ENCODE peak calls at places on chromosomes 1 and 21, in seven cellular contexts. M is fibroblast of the aortic adventitia; A is body of pancreas; G is left cardiac atrium; I is neural crest cell; N is activated CD8-positive, alpha-beta memory T cell treated with anti-CD3 and anti-CD28 coated beads, Interleukin-2, amount 50 U/mL, for 48 hours; S is lower lobe of right lung. L is an unnamed sample.

GRCh38 chr1:45345014-45345413 is 4.8 kb upstream of the MUTYH start:
- DNase-seq in G (no peak), A (no peak), M (no peak), N (no peak), S (no peak), I (no peak), L (no peak)

GRCh38 chr1:50531027-50531426 is 107.8 kb upstream of the DMRTA2 start:
- DNase-seq in M (peak), N (no peak), A (no peak), I (no peak), S (no peak), G (no peak), L (no peak)

GRCh38 chr1:32953495-32953894 is 11.1 kb downstream of the RNF19B start:
- DNase-seq in G (no peak), N (no peak), S (no peak), A (no peak), M (peak), I (no peak), L (no peak)

GRCh38 chr1:101005871-101006270 is 19.7 kb downstream of the DPH5 start:
- DNase-seq in S (no peak), G (no peak), I (no peak), A (no peak), N (no peak), M (no peak), L (no peak)

GRCh38 chr1:90414201-90414600 is 302.9 kb downstream of the BARHL2 start:
- DNase-seq in N (no peak), G (no peak), S (no peak), I (no peak), M (no peak), A (peak), L (no peak)

GRCh38 chr1:170290971-170291370 is 145.2 kb downstream of the NTMT2 start:
- DNase-seq in A (no peak), S (no peak), M (peak), I (no peak), G (no peak), N (no peak), L (no peak)

GRCh38 chr1:108661030-108661609 is at the start of gene HENMT1:
- DNase-seq in G (peak), S (peak), A (peak), M (peak), I (peak), N (peak), L (peak)

GRCh38 chr1:117928881-117929339 is 511 bp downstream of the GDAP2 start:
- DNase-seq in M (peak), G (peak), I (peak), A (peak), S (peak), N (no peak), L (no peak)

GRCh38 chr21:35136586-35137254 is 87.6 kb upstream of the RUNX1 start:
- DNase-seq in S (no peak), A (peak), M (peak), N (no peak), G (peak), I (no peak), L (no peak)

GRCh38 chr1:211359876-211360275 is 33.2 kb downstream of the TRAF5 start:
- DNase-seq in N (no peak), A (no peak), I (no peak), M (no peak), G (no peak), S (no peak), L (no peak)

GRCh38 chr21:42570362-42570761 is 56.7 kb downstream of the SLC37A1 start:
- DNase-seq in A (peak), I (no peak), M (no peak), G (no peak), S (no peak), N (peak), L (no peak)

GRCh38 chr1:9071554-9072235 is 2.3 kb upstream of the SLC2A5 start:
- DNase-seq in M (no peak), S (no peak), I (no peak), G (no peak), N (no peak), A (no peak), L (peak)

GRCh38 chr1:40318970-40319621 is 2.0 kb upstream of the COL9A2 start:
- DNase-seq in M (no peak), A (no peak), G (no peak), N (no peak), S (no peak), I (no peak), L (no peak)

GRCh38 chr1:237032029-237032428 is 10.0 kb upstream of the RYR2 start:
- DNase-seq in A (no peak), M (no peak), G (no peak), N (no peak), S (no peak), I (no peak), L (no peak)

GRCh38 chr1:225119307-225119706 is 189.8 kb downstream of the DNAH14 start:
- DNase-seq in G (no peak), A (no peak), I (no peak), S (no peak), M (no peak), N (no peak), L (no peak)

GRCh38 chr1:11935040-11935378 is 492 bp downstream of the PLOD1 start:
- DNase-seq in N (no peak), M (no peak), I (no peak), A (no peak), S (no peak), G (no peak), L (no peak)

GRCh38 chr1:172390620-172391491 is 29.6 kb upstream of the C1orf105 start:
- DNase-seq in M (peak), S (no peak), N (no peak), G (no peak), A (no peak), I (no peak), L (peak)

GRCh38 chr1:213986925-213987250 is 885 bp upstream of the PROX1 start:
- DNase-seq in I (no peak), M (no peak), A (no peak), S (no peak), G (no peak), N (no peak), L (no peak)

GRCh38 chr1:158310623-158311022 is 20.7 kb downstream of the CD1B start:
- DNase-seq in A (no peak), S (no peak), I (no peak), M (no peak), N (no peak), G (no peak), L (no peak)

GRCh38 chr1:28986296-28986910 is 72.0 kb downstream of the EPB41 start:
- DNase-seq in I (no peak), S (no peak), A (no peak), M (peak), N (no peak), G (no peak), L (no peak)

GRCh38 chr1:229920683-229921082 is 146.4 kb upstream of the GALNT2 start:
- DNase-seq in I (no peak), S (no peak), N (no peak), M (no peak), G (no peak), A (no peak), L (no peak)

GRCh38 chr1:145979746-145980435 is 15.4 kb downstream of the POLR3GL start:
- DNase-seq in M (peak), G (no peak), I (no peak), A (no peak), S (no peak), N (peak), L (no peak)

GRCh38 chr1:111603979-111604378 is 15.6 kb upstream of the RAP1A start:
- DNase-seq in N (peak), S (no peak), A (peak), M (no peak), G (peak), I (no peak), L (peak)

GRCh38 chr1:245155186-245156040 is 628 bp downstream of the KIF26B start:
- DNase-seq in A (no peak), I (peak), M (peak), S (no peak), G (no peak), N (peak), L (no peak)

GRCh38 chr1:109760581-109761226 is 3.0 kb downstream of the EPS8L3 start:
- DNase-seq in G (peak), I (no peak), N (peak), M (no peak), A (no peak), S (peak), L (peak)

GRCh38 chr1:203650012-203650836 is 23.6 kb downstream of the ATP2B4 start:
- DNase-seq in A (peak), S (peak), M (peak), N (peak), I (peak), G (peak), L (peak)

GRCh38 chr1:66927528-66927927 is 2.7 kb downstream of the MIER1 start:
- DNase-seq in I (no peak), G (no peak), S (no peak), N (no peak), M (no peak), A (no peak), L (no peak)

GRCh38 chr1:150981177-150981804 is 801 bp upstream of the ANXA9 start:
- DNase-seq in M (no peak), G (peak), I (no peak), S (peak), N (no peak), A (peak), L (no peak)

GRCh38 chr1:224373008-224373590 is 16.4 kb downstream of the CNIH4 start:
- DNase-seq in I (no peak), A (no peak), S (no peak), G (no peak), N (no peak), M (no peak), L (no peak)